ENCODE peak calls at places on chromosomes 5 and 9, in nine cellular contexts. One of them, this sample, is unnamed.

GRCh38 chr5:34686762-34687268 is 30.7 kb downstream of the RAI14 start:
- DNase-seq in left ventricle myocardium inferior: peak
- DNase-seq in WERI-Rb-1: no peak
- DNase-seq in pancreas: no peak
- DNase-seq in suprapubic skin: no peak
- DNase-seq in tibial nerve: peak
- DNase-seq in cardiac muscle cell: peak
- DNase-seq in IMR-90: peak
- DNase-seq in adrenal gland: peak
- DNase-seq in this sample: no peak

GRCh38 chr9:94933429-94933828 is 206.9 kb downstream of the AOPEP start:
- DNase-seq in tibial nerve: no peak
- DNase-seq in adrenal gland: no peak
- DNase-seq in suprapubic skin: no peak
- DNase-seq in left ventricle myocardium inferior: no peak
- DNase-seq in WERI-Rb-1: no peak
- DNase-seq in pancreas: no peak
- DNase-seq in IMR-90: peak
- DNase-seq in cardiac muscle cell: no peak
- DNase-seq in this sample: no peak

GRCh38 chr5:114101153-114101552 is 260.7 kb upstream of the KCNN2 start:
- DNase-seq in tibial nerve: no peak
- DNase-seq in pancreas: no peak
- DNase-seq in adrenal gland: peak
- DNase-seq in IMR-90: peak
- DNase-seq in cardiac muscle cell: peak
- DNase-seq in left ventricle myocardium inferior: no peak
- DNase-seq in suprapubic skin: no peak
- DNase-seq in WERI-Rb-1: no peak
- DNase-seq in this sample: no peak

GRCh38 chr5:5231576-5231975 is 91.4 kb downstream of the ADAMTS16 start:
- DNase-seq in adrenal gland: no peak
- DNase-seq in WERI-Rb-1: no peak
- DNase-seq in cardiac muscle cell: no peak
- DNase-seq in pancreas: no peak
- DNase-seq in left ventricle myocardium inferior: no peak
- DNase-seq in suprapubic skin: no peak
- DNase-seq in IMR-90: no peak
- DNase-seq in tibial nerve: no peak
- DNase-seq in this sample: no peak

GRCh38 chr5:138603521-138603920 is 28.3 kb upstream of the HSPA9 start:
- DNase-seq in adrenal gland: no peak
- DNase-seq in left ventricle myocardium inferior: no peak
- DNase-seq in WERI-Rb-1: no peak
- DNase-seq in IMR-90: peak
- DNase-seq in tibial nerve: no peak
- DNase-seq in cardiac muscle cell: no peak
- DNase-seq in suprapubic skin: no peak
- DNase-seq in pancreas: no peak
- DNase-seq in this sample: no peak

GRCh38 chr5:129246088-129246487 is 151.5 kb downstream of the ISOC1 start:
- DNase-seq in IMR-90: no peak
- DNase-seq in suprapubic skin: no peak
- DNase-seq in tibial nerve: no peak
- DNase-seq in cardiac muscle cell: no peak
- DNase-seq in left ventricle myocardium inferior: no peak
- DNase-seq in WERI-Rb-1: no peak
- DNase-seq in pancreas: no peak
- DNase-seq in adrenal gland: no peak
- DNase-seq in this sample: no peak

GRCh38 chr5:178351950-178352349 is 119.3 kb upstream of the PHYKPL start:
- DNase-seq in IMR-90: no peak
- DNase-seq in left ventricle myocardium inferior: no peak
- DNase-seq in WERI-Rb-1: no peak
- DNase-seq in tibial nerve: no peak
- DNase-seq in adrenal gland: no peak
- DNase-seq in suprapubic skin: no peak
- DNase-seq in cardiac muscle cell: no peak
- DNase-seq in pancreas: peak
- DNase-seq in this sample: no peak

GRCh38 chr5:34914671-34915138 is 599 bp downstream of the RAD1 start:
- DNase-seq in tibial nerve: no peak
- DNase-seq in left ventricle myocardium inferior: peak
- DNase-seq in WERI-Rb-1: no peak
- DNase-seq in suprapubic skin: peak
- DNase-seq in pancreas: peak
- DNase-seq in IMR-90: peak
- DNase-seq in cardiac muscle cell: no peak
- DNase-seq in adrenal gland: peak
- DNase-seq in this sample: peak

GRCh38 chr9:110155744-110156143 is 52.2 kb downstream of the C9orf152 start:
- DNase-seq in left ventricle myocardium inferior: no peak
- DNase-seq in pancreas: no peak
- DNase-seq in tibial nerve: no peak
- DNase-seq in IMR-90: no peak
- DNase-seq in adrenal gland: no peak
- DNase-seq in WERI-Rb-1: no peak
- DNase-seq in suprapubic skin: no peak
- DNase-seq in cardiac muscle cell: no peak
- DNase-seq in this sample: no peak

GRCh38 chr5:73031839-73032238 is 76.0 kb downstream of the FCHO2 start:
- DNase-seq in pancreas: peak
- DNase-seq in tibial nerve: no peak
- DNase-seq in IMR-90: peak
- DNase-seq in suprapubic skin: no peak
- DNase-seq in left ventricle myocardium inferior: no peak
- DNase-seq in adrenal gland: no peak
- DNase-seq in cardiac muscle cell: peak
- DNase-seq in WERI-Rb-1: no peak
- DNase-seq in this sample: peak

GRCh38 chr9:126666155-126666803 is 52.6 kb downstream of the LMX1B start:
- DNase-seq in pancreas: no peak
- DNase-seq in IMR-90: no peak
- DNase-seq in tibial nerve: no peak
- DNase-seq in left ventricle myocardium inferior: no peak
- DNase-seq in adrenal gland: no peak
- DNase-seq in WERI-Rb-1: peak
- DNase-seq in suprapubic skin: no peak
- DNase-seq in cardiac muscle cell: no peak
- DNase-seq in this sample: no peak

GRCh38 chr9:81372628-81373191 is 316.6 kb downstream of the TLE1 start:
- DNase-seq in adrenal gland: no peak
- DNase-seq in WERI-Rb-1: no peak
- DNase-seq in IMR-90: no peak
- DNase-seq in pancreas: no peak
- DNase-seq in left ventricle myocardium inferior: peak
- DNase-seq in cardiac muscle cell: no peak
- DNase-seq in suprapubic skin: no peak
- DNase-seq in tibial nerve: no peak
- DNase-seq in this sample: peak

GRCh38 chr9:87599901-87600610 is 102.4 kb downstream of the DAPK1 start:
- DNase-seq in WERI-Rb-1: no peak
- DNase-seq in suprapubic skin: no peak
- DNase-seq in cardiac muscle cell: no peak
- DNase-seq in tibial nerve: no peak
- DNase-seq in adrenal gland: no peak
- DNase-seq in IMR-90: peak
- DNase-seq in pancreas: no peak
- DNase-seq in left ventricle myocardium inferior: no peak
- DNase-seq in this sample: no peak

GRCh38 chr5:191036-191948 is at the start of gene LRRC14B:
- DNase-seq in cardiac muscle cell: peak
- DNase-seq in left ventricle myocardium inferior: peak
- DNase-seq in WERI-Rb-1: no peak
- DNase-seq in suprapubic skin: no peak
- DNase-seq in IMR-90: no peak
- DNase-seq in pancreas: peak
- DNase-seq in adrenal gland: no peak
- DNase-seq in tibial nerve: no peak
- DNase-seq in this sample: peak

GRCh38 chr9:14198544-14199510 is 115.1 kb downstream of the NFIB start:
- DNase-seq in cardiac muscle cell: no peak
- DNase-seq in pancreas: no peak
- DNase-seq in adrenal gland: peak
- DNase-seq in suprapubic skin: peak
- DNase-seq in IMR-90: no peak
- DNase-seq in WERI-Rb-1: peak
- DNase-seq in left ventricle myocardium inferior: peak
- DNase-seq in tibial nerve: peak
- DNase-seq in this sample: peak

GRCh38 chr5:67377651-67378050 is 181.1 kb upstream of the CD180 start:
- DNase-seq in cardiac muscle cell: no peak
- DNase-seq in adrenal gland: no peak
- DNase-seq in IMR-90: no peak
- DNase-seq in WERI-Rb-1: peak
- DNase-seq in pancreas: no peak
- DNase-seq in left ventricle myocardium inferior: no peak
- DNase-seq in suprapubic skin: no peak
- DNase-seq in tibial nerve: no peak
- DNase-seq in this sample: no peak

GRCh38 chr9:134323741-134324358 is 2.4 kb upstream of the RXRA start:
- DNase-seq in pancreas: peak
- DNase-seq in IMR-90: no peak
- DNase-seq in adrenal gland: peak
- DNase-seq in suprapubic skin: peak
- DNase-seq in WERI-Rb-1: peak
- DNase-seq in tibial nerve: no peak
- DNase-seq in left ventricle myocardium inferior: peak
- DNase-seq in cardiac muscle cell: peak
- DNase-seq in this sample: peak
- H3K27ac ChIP-seq in pancreas: no peak
- H3K27ac ChIP-seq in IMR-90: no peak
- H3K27ac ChIP-seq in adrenal gland: no peak
- H3K27ac ChIP-seq in suprapubic skin: peak
- H3K27ac ChIP-seq in WERI-Rb-1: peak
- H3K27ac ChIP-seq in tibial nerve: peak
- H3K27ac ChIP-seq in left ventricle myocardium inferior: peak
- H3K27ac ChIP-seq in cardiac muscle cell: peak
- H3K27ac ChIP-seq in this sample: peak

DNA sequence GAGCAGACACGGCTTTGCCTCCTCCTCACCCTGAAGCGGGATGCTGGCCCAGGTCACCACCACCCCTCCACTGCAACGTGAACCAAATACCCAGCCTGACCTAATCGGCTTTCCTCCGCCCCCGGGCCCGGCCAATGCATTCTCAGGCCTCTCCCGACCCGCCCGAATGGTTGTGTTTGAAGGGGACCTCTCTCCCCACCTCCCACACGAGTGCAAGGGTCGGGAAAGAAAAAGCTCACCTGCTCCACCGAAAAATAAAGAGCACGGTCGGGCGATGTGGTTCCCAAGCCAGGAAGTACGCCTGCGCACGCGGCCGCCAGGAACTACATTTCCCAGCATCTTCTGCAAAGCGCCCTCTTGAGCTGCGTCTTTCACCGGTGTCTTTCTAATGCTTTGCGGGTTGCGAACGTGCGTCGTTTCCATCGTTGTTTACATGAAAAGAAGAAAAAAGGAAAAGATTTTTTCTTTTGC is at the start of gene ZNF883:
- DNase-seq in IMR-90: peak
- DNase-seq in cardiac muscle cell: peak
- DNase-seq in pancreas: peak
- DNase-seq in adrenal gland: peak
- DNase-seq in suprapubic skin: no peak
- DNase-seq in left ventricle myocardium inferior: peak
- DNase-seq in tibial nerve: no peak
- DNase-seq in WERI-Rb-1: peak
- DNase-seq in this sample: peak
- TF ChIP-seq CTCF in IMR-90: peak
- TF ChIP-seq CTCF in cardiac muscle cell: peak
- TF ChIP-seq CTCF in pancreas: no peak
- TF ChIP-seq CTCF in adrenal gland: no peak
- TF ChIP-seq CTCF in suprapubic skin: no peak
- TF ChIP-seq CTCF in left ventricle myocardium inferior: no peak
- TF ChIP-seq CTCF in tibial nerve: no peak
- TF ChIP-seq CTCF in WERI-Rb-1: peak
- TF ChIP-seq CTCF in this sample: no peak

GRCh38 chr9:83219154-83219923 is 156.4 kb upstream of the RASEF start:
- DNase-seq in left ventricle myocardium inferior: peak
- DNase-seq in tibial nerve: peak
- DNase-seq in adrenal gland: peak
- DNase-seq in IMR-90: peak
- DNase-seq in pancreas: peak
- DNase-seq in WERI-Rb-1: peak
- DNase-seq in suprapubic skin: peak
- DNase-seq in cardiac muscle cell: peak
- DNase-seq in this sample: peak

GRCh38 chr9:83220737-83221136 is 157.8 kb upstream of the RASEF start:
- DNase-seq in pancreas: no peak
- DNase-seq in cardiac muscle cell: peak
- DNase-seq in left ventricle myocardium inferior: no peak
- DNase-seq in suprapubic skin: no peak
- DNase-seq in tibial nerve: no peak
- DNase-seq in IMR-90: peak
- DNase-seq in adrenal gland: no peak
- DNase-seq in WERI-Rb-1: no peak
- DNase-seq in this sample: no peak

GRCh38 chr9:83218411-83219090 is 155.6 kb upstream of the RASEF start:
- DNase-seq in tibial nerve: no peak
- DNase-seq in WERI-Rb-1: no peak
- DNase-seq in cardiac muscle cell: no peak
- DNase-seq in pancreas: no peak
- DNase-seq in left ventricle myocardium inferior: no peak
- DNase-seq in suprapubic skin: no peak
- DNase-seq in IMR-90: no peak
- DNase-seq in adrenal gland: no peak
- DNase-seq in this sample: no peak

DNA sequence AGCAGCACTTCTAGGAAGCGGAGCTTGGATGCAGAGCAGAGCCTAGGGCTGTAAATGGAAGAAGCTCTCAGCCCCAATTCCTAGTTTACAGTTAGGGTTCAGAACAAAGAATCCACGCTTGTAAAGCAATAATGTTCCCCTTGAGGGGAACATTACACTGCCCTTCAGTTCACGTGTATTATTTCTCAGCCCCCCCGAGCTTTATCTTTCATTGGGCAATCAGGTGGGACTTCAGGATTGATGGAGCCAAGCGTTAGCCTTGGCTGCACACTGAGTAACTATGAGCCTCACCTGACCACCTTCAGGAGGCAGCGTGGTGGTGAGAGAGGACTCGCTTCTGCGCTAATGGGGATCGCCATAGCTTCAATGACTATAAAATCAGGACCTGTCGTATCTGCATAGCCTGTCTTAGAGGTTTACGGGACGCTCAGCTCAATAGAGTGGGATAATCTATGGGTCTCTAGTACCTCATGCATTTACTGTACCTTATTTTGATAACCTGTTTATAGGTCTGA is 157.0 kb upstream of the RASEF start:
- DNase-seq in pancreas: no peak
- DNase-seq in left ventricle myocardium inferior: no peak
- DNase-seq in cardiac muscle cell: no peak
- DNase-seq in tibial nerve: no peak
- DNase-seq in WERI-Rb-1: no peak
- DNase-seq in adrenal gland: no peak
- DNase-seq in IMR-90: no peak
- DNase-seq in suprapubic skin: no peak
- DNase-seq in this sample: no peak
- H3K4me3 ChIP-seq in pancreas: peak
- H3K4me3 ChIP-seq in left ventricle myocardium inferior: peak
- H3K4me3 ChIP-seq in cardiac muscle cell: peak
- H3K4me3 ChIP-seq in tibial nerve: peak
- H3K4me3 ChIP-seq in WERI-Rb-1: peak
- H3K4me3 ChIP-seq in adrenal gland: peak
- H3K4me3 ChIP-seq in IMR-90: peak
- H3K4me3 ChIP-seq in suprapubic skin: peak
- H3K4me3 ChIP-seq in this sample: peak

GRCh38 chr5:127290019-127290945 is at the start of gene MEGF10:
- DNase-seq in left ventricle myocardium inferior: no peak
- DNase-seq in adrenal gland: peak
- DNase-seq in pancreas: peak
- DNase-seq in WERI-Rb-1: peak
- DNase-seq in IMR-90: peak
- DNase-seq in tibial nerve: peak
- DNase-seq in cardiac muscle cell: peak
- DNase-seq in suprapubic skin: no peak
- DNase-seq in this sample: peak
- H3K27ac ChIP-seq in left ventricle myocardium inferior: no peak
- H3K27ac ChIP-seq in adrenal gland: no peak
- H3K27ac ChIP-seq in pancreas: no peak
- H3K27ac ChIP-seq in WERI-Rb-1: no peak
- H3K27ac ChIP-seq in IMR-90: no peak
- H3K27ac ChIP-seq in tibial nerve: no peak
- H3K27ac ChIP-seq in cardiac muscle cell: no peak
- H3K27ac ChIP-seq in suprapubic skin: no peak
- H3K27ac ChIP-seq in this sample: peak